ENCODE peak calls at places on chromosomes 12 and 14, in five cellular contexts. P is Calu3; O is central memory CD8-positive, alpha-beta T cell; B is ELR; F is NCI-H1417 treated with DMSO at 0.1 percent for 48 hours. I is an unnamed sample.

GRCh38 chr12:8501720-8502119 is 11.6 kb upstream of the CLEC4D start:
- DNase-seq in P (no peak), O (no peak), B (no peak), F (no peak), I (no peak)

GRCh38 chr12:22064968-22065367 is 18.9 kb downstream of the CMAS start:
- DNase-seq in P (no peak), O (no peak), B (no peak), F (no peak), I (no peak)

GRCh38 chr14:96838449-96838848 is 41.3 kb downstream of the VRK1 start:
- DNase-seq in P (no peak), O (no peak), B (no peak), F (no peak), I (no peak)

GRCh38 chr12:96034631-96035282 is 630 bp downstream of the LTA4H start:
- DNase-seq in P (peak; percentile 29), O (no peak), B (peak; percentile 59), F (no peak), I (peak; percentile 39)

GRCh38 chr14:102849522-102850379 is 72.5 kb downstream of the TRAF3 start:
- DNase-seq in P (no peak), O (no peak), B (peak; percentile 60), F (no peak), I (peak; percentile 15)

GRCh38 chr12:103779410-103780092 is 61.5 kb downstream of the NT5DC3 start:
- DNase-seq in P (no peak), O (no peak), B (no peak), F (no peak), I (no peak)

GRCh38 chr14:90409209-90409730 is 12.4 kb downstream of the CALM1 start:
- DNase-seq in P (peak; percentile 67), O (no peak), B (peak; percentile 95), F (no peak), I (peak; percentile 88)

GRCh38 chr12:61870658-61871559 is 389.3 kb upstream of the USP15 start:
- DNase-seq in P (no peak), O (no peak), B (no peak), F (no peak), I (no peak)

GRCh38 chr12:104358353-104359003 is 54.9 kb downstream of the EID3 start:
- DNase-seq in P (peak; percentile 75), O (peak; percentile 43), B (peak; percentile 72), F (no peak), I (peak; percentile 49)

GRCh38 chr12:122203968-122204828 is 689 bp downstream of the B3GNT4 start:
- DNase-seq in P (no peak), O (no peak), B (no peak), F (no peak), I (no peak)

GRCh38 chr12:131105351-131105735 is 151.6 kb downstream of the ADGRD1 start:
- DNase-seq in P (no peak), O (no peak), B (no peak), F (no peak), I (no peak)

GRCh38 chr12:52232916-52233461 is at the start of gene KRT7:
- DNase-seq in P (peak; percentile 92), O (no peak), B (peak; percentile 51), F (no peak), I (no peak)

GRCh38 chr14:94805726-94806288 is 35.9 kb upstream of the GSC start:
- DNase-seq in P (no peak), O (no peak), B (no peak), F (no peak), I (no peak)

GRCh38 chr12:31853977-31854376 is 105.2 kb upstream of the RESF1 start:
- DNase-seq in P (peak; percentile 17), O (no peak), B (no peak), F (no peak), I (no peak)

GRCh38 chr14:50773632-50774541 is 57.1 kb downstream of the NIN start:
- DNase-seq in P (peak; percentile 56), O (no peak), B (peak; percentile 78), F (no peak), I (peak; percentile 60)

GRCh38 chr14:92914087-92914656 is 8.8 kb upstream of the CHGA start:
- DNase-seq in P (peak; percentile 37), O (no peak), B (peak; percentile 27), F (no peak), I (peak; percentile 24)

GRCh38 chr12:26401874-26402273 is 206.5 kb downstream of the SSPN start:
- DNase-seq in P (no peak), O (no peak), B (no peak), F (no peak), I (no peak)